ENCODE peak calls at places on chromosomes 5 and 9, in six cellular contexts. D is nucleus accumbens, P is NCI-H524, I is NCI-H774, M is RWPE1, G is skeletal muscle cell. O is an unnamed sample.
A peak's percentile ranks its signal among the peaks of the same experiment; 100 is the strongest.

GRCh38 chr5:143261748-143262392 is 141.6 kb downstream of the NR3C1 start:
- DNase-seq in D (no peak), P (no peak), I (no peak), M (peak; percentile 65), G (peak; percentile 81), O (peak; percentile 11)

GRCh38 chr9:85027870-85028269 is 358.3 kb downstream of the NTRK2 start:
- DNase-seq in D (no peak), P (no peak), I (no peak), M (no peak), G (no peak), O (no peak)

GRCh38 chr5:131357739-131358561 is 94.1 kb downstream of the CDC42SE2 start:
- DNase-seq in D (no peak), P (no peak), I (no peak), M (no peak), G (no peak), O (no peak)

GRCh38 chr5:175682664-175683063 is 24.8 kb downstream of the HRH2 start:
- DNase-seq in D (no peak), P (no peak), I (no peak), M (no peak), G (no peak), O (no peak)

GRCh38 chr5:54313311-54314270 is 3.2 kb upstream of the ARL15 start:
- DNase-seq in D (no peak), P (no peak), I (no peak), M (no peak), G (no peak), O (no peak)

GRCh38 chr5:147752033-147752432 is 30.5 kb downstream of the JAKMIP2 start:
- DNase-seq in D (no peak), P (no peak), I (no peak), M (no peak), G (no peak), O (no peak)

GRCh38 chr9:91119147-91119546 is 242.6 kb downstream of the AUH start:
- DNase-seq in D (no peak), P (no peak), I (no peak), M (peak; percentile 83), G (no peak), O (no peak)

GRCh38 chr5:173234129-173234793 is 745 bp downstream of the NKX2-5 start:
- DNase-seq in D (no peak), P (no peak), I (no peak), M (no peak), G (no peak), O (no peak)

GRCh38 chr5:150104550-150104870 is 18.2 kb upstream of the CSF1R start:
- DNase-seq in D (no peak), P (no peak), I (no peak), M (no peak), G (no peak), O (no peak)

O was measured in activated naive CD8-positive, alpha-beta T cell treated with anti-CD3 and anti-CD28 coated beads, Interleukin-2, amount 50 U/mL, for 24 hours.